ENCODE peak calls at places on chromosomes 3 and 15, in ten cellular contexts. S, P, D, K, N, U, Q, Y, T and E are unnamed samples.

GRCh38 chr15:63483521-63484371 is 20.6 kb upstream of the USP3 start:
- DNase-seq in D (no peak), P (no peak), K (no peak), Y (peak; percentile 90), Q (peak; percentile 63), U (no peak), N (no peak), S (no peak), T (no peak), E (no peak)

GRCh38 chr15:68797157-68797556 is 23.5 kb downstream of the ANP32A start:
- DNase-seq in Y (no peak), K (no peak), N (no peak), P (no peak), T (no peak), U (no peak), D (no peak), Q (peak; percentile 60), S (no peak), E (no peak)

GRCh38 chr3:18872466-18872865 is 275.8 kb upstream of the KCNH8 start:
- DNase-seq in Q (no peak), S (no peak), Y (no peak), U (no peak), P (no peak), N (no peak), D (no peak), K (no peak), T (no peak), E (no peak)

GRCh38 chr3:195003006-195003892 is 267.7 kb downstream of the XXYLT1 start:
- DNase-seq in S (no peak), D (no peak), Y (peak; percentile 78), T (peak; percentile 89), K (peak; percentile 67), N (no peak), Q (no peak), P (no peak), U (no peak), E (no peak)

GRCh38 chr3:109023656-109024254 is 70.1 kb upstream of the GUCA1C start:
- DNase-seq in T (no peak), S (no peak), U (peak; percentile 17), Y (peak; percentile 64), K (no peak), Q (peak; percentile 27), D (peak; percentile 27), P (peak; percentile 30), N (peak; percentile 42), E (peak; percentile 24)

GRCh38 chr15:57017024-57017423 is 98.6 kb downstream of the TCF12 start:
- DNase-seq in T (no peak), S (no peak), Q (no peak), N (peak; percentile 19), K (no peak), Y (peak; percentile 44), U (no peak), P (no peak), D (peak; percentile 5), E (no peak)

GRCh38 chr3:48851407-48851806 is 3.7 kb upstream of the PRKAR2A start:
- DNase-seq in N (peak; percentile 30), K (no peak), T (no peak), P (no peak), Q (peak; percentile 43), Y (peak; percentile 46), D (peak; percentile 76), S (peak; percentile 32), U (no peak), E (no peak)

GRCh38 chr3:150006774-150007173 is 36.1 kb upstream of the PFN2 start:
- DNase-seq in U (no peak), Y (no peak), S (no peak), T (no peak), N (no peak), K (no peak), P (no peak), D (no peak), Q (no peak), E (no peak)

GRCh38 chr3:83523470-83524073 is 1435.2 kb upstream of the CADM2 start:
- DNase-seq in T (no peak), K (no peak), U (no peak), D (peak; percentile 25), Q (no peak), Y (peak; percentile 59), S (no peak), P (no peak), N (peak; percentile 29), E (no peak)

GRCh38 chr3:183591881-183592521 is 36.5 kb upstream of the KLHL6 start:
- DNase-seq in D (no peak), Q (no peak), Y (peak; percentile 15), K (no peak), S (no peak), P (no peak), T (no peak), N (no peak), U (peak; percentile 24), E (no peak)

GRCh38 chr15:88006146-88006545 is 250.4 kb downstream of the NTRK3 start:
- DNase-seq in Q (no peak), P (no peak), K (no peak), D (no peak), N (no peak), T (no peak), U (no peak), Y (no peak), S (no peak), E (no peak)

GRCh38 chr15:47839233-47839867 is 122.0 kb downstream of the SEMA6D start:
- DNase-seq in U (no peak), D (no peak), P (peak; percentile 47), S (peak; percentile 28), K (no peak), Q (no peak), Y (no peak), N (no peak), T (no peak), E (no peak)

GRCh38 chr3:43086460-43087165 is 19.3 kb downstream of the POMGNT2 start:
- DNase-seq in K (peak; percentile 46), S (no peak), P (no peak), N (peak; percentile 42), Y (no peak), U (no peak), T (no peak), D (no peak), Q (peak; percentile 59), E (no peak)